ENCODE peak calls at places on chromosomes 4 and X, in four cellular contexts. J, X, R and D are unnamed samples.

GRCh38 chr4:118282692-118283091 is 70.1 kb downstream of the PRSS12 start:
- DNase-seq in J (no peak), X (no peak), R (no peak), D (no peak)

GRCh38 chrX:44873415-44874270 is 655 bp downstream of the KDM6A start:
- DNase-seq in J (peak; percentile 38), X (peak; percentile 28), R (peak; percentile 39), D (peak; percentile 65)

GRCh38 chr4:168076989-168077725 is 15.2 kb upstream of the ANXA10 start:
- DNase-seq in J (peak; percentile 55), X (peak; percentile 70), R (peak; percentile 7), D (peak; percentile 48)

GRCh38 chr4:99248714-99249113 is 29.7 kb upstream of the ADH6 start:
- DNase-seq in J (no peak), X (no peak), R (no peak), D (no peak)

GRCh38 chrX:9832811-9833210 is 46.6 kb downstream of the SHROOM2 start:
- DNase-seq in J (no peak), X (no peak), R (no peak), D (no peak)

GRCh38 chr4:110619401-110620247 is 3.3 kb downstream of the PITX2 start:
- DNase-seq in J (no peak), X (no peak), R (no peak), D (no peak)

GRCh38 chr4:123706961-123707360 is 310.4 kb downstream of the SPRY1 start:
- DNase-seq in J (no peak), X (no peak), R (no peak), D (no peak)

GRCh38 chr4:73129319-73129718 is 59.8 kb upstream of the COX18 start:
- DNase-seq in J (no peak), X (no peak), R (no peak), D (no peak)

GRCh38 chr4:804804-805203 is 21.1 kb downstream of the CPLX1 start:
- DNase-seq in J (no peak), X (no peak), R (no peak), D (no peak)

GRCh38 chr4:47704693-47705325 is 133.1 kb downstream of the CORIN start:
- DNase-seq in J (peak; percentile 28), X (peak; percentile 57), R (no peak), D (peak; percentile 42)

GRCh38 chr4:68962868-68963267 is 11.3 kb upstream of the UGT2A3 start:
- DNase-seq in J (no peak), X (no peak), R (no peak), D (no peak)

GRCh38 chrX:85622635-85623034 is 243.2 kb upstream of the POF1B start:
- DNase-seq in J (no peak), X (no peak), R (no peak), D (no peak)

GRCh38 chr4:161577604-161578301 is 586.0 kb downstream of the FSTL5 start:
- DNase-seq in J (peak; percentile 7), X (no peak), R (no peak), D (no peak)

GRCh38 chrX:32281853-32282252 is 929.5 kb downstream of the DMD start:
- DNase-seq in J (no peak), X (no peak), R (no peak), D (no peak)

GRCh38 chrX:78105944-78106650 is 2.0 kb downstream of the PGK1 start:
- DNase-seq in J (no peak), X (no peak), R (peak; percentile 10), D (no peak)

GRCh38 chr4:150769845-150770244 is 187.9 kb downstream of the MAB21L2 start:
- DNase-seq in J (no peak), X (no peak), R (no peak), D (no peak)

GRCh38 chrX:153724252-153725038 is at the start of the genes ABCD1 and BCAP31:
- DNase-seq in J (peak; percentile 95), X (peak; percentile 83), R (peak; percentile 86), D (peak; percentile 95)

GRCh38 chr4:151983854-151984253 is 223.0 kb upstream of the GATB start:
- DNase-seq in J (peak; percentile 10), X (peak; percentile 27), R (no peak), D (no peak)

GRCh38 chrX:110414679-110415439 is 56.2 kb downstream of the RTL9 start:
- DNase-seq in J (no peak), X (no peak), R (no peak), D (no peak)

GRCh38 chr4:176359590-176359989 is 39.8 kb downstream of the SPCS3 start:
- DNase-seq in J (no peak), X (no peak), R (no peak), D (no peak)

GRCh38 chr4:13151178-13151577 is 333.0 kb downstream of the RAB28 start:
- DNase-seq in J (no peak), X (no peak), R (no peak), D (no peak)

GRCh38 chr4:150425161-150425560 is 156.8 kb upstream of the MAB21L2 start:
- DNase-seq in J (no peak), X (no peak), R (no peak), D (no peak)

GRCh38 chr4:26458104-26458503 is 32.2 kb downstream of the CCKAR start:
- DNase-seq in J (no peak), X (peak; percentile 38), R (no peak), D (no peak)

GRCh38 chrX:84064164-84064563 is 123.8 kb downstream of the RPS6KA6 start:
- DNase-seq in J (no peak), X (no peak), R (no peak), D (no peak)

GRCh38 chrX:154712781-154713391 is 38.0 kb downstream of the GAB3 start:
- DNase-seq in J (no peak), X (no peak), R (no peak), D (no peak)

GRCh38 chrX:148441387-148441786 is 59.0 kb upstream of the AFF2 start:
- DNase-seq in J (no peak), X (no peak), R (no peak), D (no peak)

GRCh38 chr4:124932447-124932846 is 219.9 kb upstream of the ANKRD50 start:
- DNase-seq in J (no peak), X (no peak), R (no peak), D (no peak)

GRCh38 chr4:112379306-112379705 is 82.1 kb downstream of the ALPK1 start:
- DNase-seq in J (no peak), X (no peak), R (no peak), D (no peak)

GRCh38 chr4:20658456-20658855 is 41.8 kb upstream of the PACRGL start:
- DNase-seq in J (no peak), X (no peak), R (no peak), D (no peak)

GRCh38 chr4:25376754-25377571 is at the start of gene ANAPC4:
- DNase-seq in J (peak; percentile 80), X (peak; percentile 93), R (peak; percentile 99), D (peak; percentile 95)

GRCh38 chrX:149569770-149570169 is 17.5 kb downstream of the MAGEA9B start:
- DNase-seq in J (no peak), X (no peak), R (no peak), D (no peak)